ENCODE peak calls at places on chromosomes 13 and 19, in four cellular contexts. L is ovary, U is neural progenitor cell, Q is heart left ventricle. I is an unnamed sample.

GRCh38 chr13:93224545-93224944 is 2.1 kb upstream of the GPC6 start:
- DNase-seq in L (no peak), U (peak), Q (no peak), I (no peak)

GRCh38 chr13:113448885-113449692 is 4.2 kb downstream of the ADPRHL1 start:
- DNase-seq in L (peak), U (no peak), Q (peak), I (no peak)

GRCh38 chr13:30900952-30901749 is 4.9 kb upstream of the MEDAG start:
- DNase-seq in L (no peak), U (no peak), Q (no peak), I (no peak)

GRCh38 chr19:39375929-39376328 is 15.0 kb downstream of the PAF1 start:
- DNase-seq in L (no peak), U (no peak), Q (no peak), I (no peak)

GRCh38 chr13:31747271-31747670 is 7.9 kb downstream of the RXFP2 start:
- DNase-seq in L (no peak), U (no peak), Q (no peak), I (no peak)

GRCh38 chr19:40234429-40235237 is 8.1 kb upstream of the CCNP start:
- DNase-seq in L (no peak), U (no peak), Q (no peak), I (no peak)

GRCh38 chr13:24081388-24081787 is 79.1 kb upstream of the SPATA13 start:
- DNase-seq in L (peak), U (no peak), Q (no peak), I (no peak)

GRCh38 chr13:93309886-93310520 is 83.4 kb downstream of the GPC6 start:
- DNase-seq in L (no peak), U (peak), Q (no peak), I (no peak)

GRCh38 chr19:38551450-38551813 is 66.3 kb downstream of the MAP4K1 start:
- DNase-seq in L (no peak), U (no peak), Q (no peak), I (no peak)

GRCh38 chr19:7831452-7831851 is 1.4 kb downstream of the EVI5L start:
- DNase-seq in L (no peak), U (peak), Q (no peak), I (no peak)

GRCh38 chr13:114101325-114101821 is 31.1 kb downstream of the RASA3 start:
- DNase-seq in L (no peak), U (no peak), Q (peak), I (peak)

GRCh38 chr13:36919206-36919832 is 719 bp downstream of the SMAD9 start:
- DNase-seq in L (peak), U (peak), Q (peak), I (peak)

GRCh38 chr13:79679334-79679733 is 198.4 kb downstream of the NDFIP2 start:
- DNase-seq in L (peak), U (peak), Q (peak), I (no peak)

GRCh38 chr19:29751932-29752331 is 36.9 kb upstream of the C19orf12 start:
- DNase-seq in L (no peak), U (no peak), Q (no peak), I (no peak)

GRCh38 chr13:97106323-97106722 is 112.0 kb upstream of the OXGR1 start:
- DNase-seq in L (no peak), U (no peak), Q (no peak), I (no peak)

GRCh38 chr19:18000480-18000980 is 7.4 kb upstream of the ARRDC2 start:
- DNase-seq in L (no peak), U (peak), Q (no peak), I (no peak)

GRCh38 chr13:47499358-47500150 is 501.5 kb downstream of the SUCLA2 start:
- DNase-seq in L (no peak), U (no peak), Q (no peak), I (no peak)

GRCh38 chr13:30725331-30726085 is 9.8 kb upstream of the ALOX5AP start:
- DNase-seq in L (no peak), U (no peak), Q (no peak), I (peak)

GRCh38 chr19:47711652-47712239 is 1.5 kb upstream of the EHD2 start:
- DNase-seq in L (no peak), U (no peak), Q (no peak), I (no peak)

GRCh38 chr19:39166571-39167391 is 30.0 kb upstream of the NCCRP1 start:
- DNase-seq in L (peak), U (peak), Q (peak), I (peak)

GRCh38 chr13:35143123-35143522 is 201.1 kb downstream of the NBEA start:
- DNase-seq in L (no peak), U (no peak), Q (no peak), I (no peak)

GRCh38 chr19:15194938-15195337 is 5.9 kb downstream of the NOTCH3 start:
- DNase-seq in L (no peak), U (no peak), Q (peak), I (no peak)

GRCh38 chr13:90700340-90700739 is 647.1 kb upstream of the MIR17HG start:
- DNase-seq in L (no peak), U (no peak), Q (no peak), I (no peak)

GRCh38 chr19:8877854-8878705 is 45.9 kb downstream of the MBD3L1 start:
- DNase-seq in L (no peak), U (peak), Q (no peak), I (no peak)

GRCh38 chr13:36712785-36713184 is 39.0 kb downstream of the SERTM1 start:
- DNase-seq in L (no peak), U (no peak), Q (no peak), I (no peak)

GRCh38 chr19:38265213-38265861 is 964 bp downstream of the SPINT2 start:
- DNase-seq in L (no peak), U (no peak), Q (no peak), I (no peak)

GRCh38 chr13:77810430-77810829 is 108.2 kb downstream of the EDNRB start:
- DNase-seq in L (no peak), U (no peak), Q (no peak), I (no peak)

GRCh38 chr13:64928704-64929499 is 2301.2 kb downstream of the PCDH9 start:
- DNase-seq in L (no peak), U (no peak), Q (no peak), I (no peak)

GRCh38 chr13:52158629-52159158 is 703 bp downstream of the NEK3 start:
- DNase-seq in L (peak), U (no peak), Q (peak), I (no peak)

DNA sequence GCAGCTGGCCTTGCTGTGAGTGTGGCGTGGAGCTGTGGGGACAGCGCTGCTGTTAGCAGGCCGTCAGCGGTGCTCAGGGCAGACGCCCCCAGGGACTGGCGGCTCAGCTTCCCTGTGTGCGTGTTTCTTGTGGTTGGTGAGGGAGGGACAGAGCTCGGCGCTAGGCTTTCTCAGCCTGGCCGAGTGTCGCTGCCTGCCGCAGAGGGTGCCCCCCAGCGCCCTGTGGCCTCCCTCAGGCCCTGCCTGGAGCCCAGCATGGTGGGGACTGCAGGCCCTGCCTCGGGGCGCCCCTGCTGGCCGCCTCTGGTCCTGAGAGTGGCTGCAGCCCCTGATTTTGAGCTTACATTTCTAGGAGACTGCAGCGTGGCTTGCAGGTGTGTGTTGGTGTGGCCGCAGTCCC is 35.5 kb downstream of the DOT1L start:
- DNase-seq in L (no peak), U (peak), Q (no peak), I (no peak)
- TF ChIP-seq CTCF in L (no peak), U (peak), Q (peak), I (no peak)

GRCh38 chr19:50549059-50549926 is 18.9 kb downstream of the LRRC4B start:
- DNase-seq in L (no peak), U (no peak), Q (no peak), I (no peak)

GRCh38 chr19:50550594-50550966 is 17.7 kb downstream of the LRRC4B start:
- DNase-seq in L (no peak), U (no peak), Q (no peak), I (no peak)

GRCh38 chr19:50548191-50549058 is 19.8 kb downstream of the LRRC4B start:
- DNase-seq in L (no peak), U (no peak), Q (no peak), I (no peak)

GRCh38 chr19:50551034-50551712 is 17.1 kb downstream of the LRRC4B start:
- DNase-seq in L (no peak), U (peak), Q (no peak), I (no peak)

DNA sequence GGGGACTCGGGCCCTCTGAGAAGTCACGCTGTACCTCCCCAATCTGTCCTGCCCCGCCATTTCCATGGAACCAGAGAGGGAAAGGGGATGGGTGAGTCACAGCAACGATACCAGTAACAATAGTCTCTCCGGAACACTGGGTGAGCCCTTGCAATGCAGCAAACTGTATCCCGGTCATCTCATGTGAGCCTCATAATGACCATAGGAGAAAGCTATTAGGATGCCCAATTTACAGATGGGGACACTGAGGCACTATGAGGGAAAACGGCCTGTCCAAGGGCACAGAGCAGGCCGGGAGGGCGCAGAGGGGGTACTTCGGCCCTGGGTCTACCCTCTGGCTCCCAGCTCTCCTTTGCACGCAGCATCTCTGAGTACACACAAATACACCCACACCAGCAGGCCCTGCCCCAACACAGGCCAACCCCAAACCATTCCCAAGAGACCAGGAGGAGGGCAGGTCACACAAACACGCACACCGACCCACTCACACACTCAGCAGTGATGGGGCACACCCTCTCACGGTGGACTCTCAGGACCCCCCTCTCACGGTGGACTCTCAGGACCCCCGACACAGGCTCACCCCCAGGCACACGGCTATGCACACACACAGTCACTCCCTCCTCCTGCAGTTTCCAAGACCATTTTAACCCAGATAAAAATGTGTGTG is 18.2 kb downstream of the LRRC4B start:
- DNase-seq in L (no peak), U (no peak), Q (no peak), I (no peak)
- H3K4me3 ChIP-seq in L (no peak), U (no peak), Q (no peak), I (no peak)

DNA sequence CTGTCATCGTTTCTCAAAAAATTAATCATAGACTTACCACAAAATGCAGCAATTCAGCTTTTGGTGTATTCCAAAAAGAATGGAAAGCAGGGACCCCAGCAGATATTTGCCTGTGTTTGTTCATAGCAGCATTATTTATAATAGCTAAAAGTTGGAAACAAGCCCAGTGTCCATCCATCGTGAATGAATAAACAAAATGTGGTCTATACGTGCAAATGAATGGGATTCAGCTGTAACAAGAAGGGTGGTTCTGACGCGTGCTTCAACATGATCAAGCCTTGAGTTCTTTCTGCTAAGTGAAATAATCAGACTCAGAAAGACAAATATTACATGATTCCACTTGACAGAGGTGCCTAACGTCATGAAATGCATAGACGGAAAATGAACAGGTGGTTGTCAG is 36.4 kb downstream of the PSG11 start:
- DNase-seq in L (no peak), U (no peak), Q (no peak), I (no peak)
- TF ChIP-seq CTCF in L (no peak), U (no peak), Q (no peak), I (no peak)

GRCh38 chr19:35040474-35040825 is 1.1 kb upstream of the HPN start:
- DNase-seq in L (no peak), U (no peak), Q (no peak), I (no peak)
- H3K4me3 ChIP-seq in L (no peak), U (no peak), Q (peak), I (peak)

GRCh38 chr19:19406878-19407639 is 1.6 kb downstream of the GATAD2A start:
- DNase-seq in L (no peak), U (peak), Q (no peak), I (peak)

GRCh38 chr19:19409235-19410030 is 4.0 kb downstream of the GATAD2A start:
- DNase-seq in L (no peak), U (peak), Q (no peak), I (no peak)

GRCh38 chr19:19405919-19406877 is 723 bp downstream of the GATAD2A start:
- DNase-seq in L (peak), U (peak), Q (peak), I (peak)

GRCh38 chr19:19407640-19407933 is 2.1 kb downstream of the GATAD2A start:
- DNase-seq in L (no peak), U (peak), Q (no peak), I (no peak)

GRCh38 chr19:19410553-19411550 is 5.4 kb downstream of the GATAD2A start:
- DNase-seq in L (no peak), U (no peak), Q (no peak), I (no peak)
- TF ChIP-seq CTCF in L (no peak), U (no peak), Q (no peak), I (no peak)

GRCh38 chr19:35720163-35720524 is 2.3 kb downstream of the KMT2B start:
- DNase-seq in L (no peak), U (no peak), Q (no peak), I (no peak)

GRCh38 chr19:35720648-35721047 is 2.8 kb downstream of the KMT2B start:
- DNase-seq in L (no peak), U (no peak), Q (no peak), I (peak)

GRCh38 chr19:35717665-35718344 is at the start of gene KMT2B:
- DNase-seq in L (peak), U (peak), Q (no peak), I (no peak)

GRCh38 chr19:35718345-35719041 is 690 bp downstream of the KMT2B start:
- DNase-seq in L (no peak), U (no peak), Q (peak), I (peak)

GRCh38 chr19:35719402-35720162 is 1.8 kb downstream of the KMT2B start:
- DNase-seq in L (no peak), U (no peak), Q (no peak), I (peak)
- H3K4me3 ChIP-seq in L (no peak), U (peak), Q (peak), I (peak)

GRCh38 chr13:33659894-33660293 is 158.1 kb upstream of the RFC3 start:
- DNase-seq in L (no peak), U (no peak), Q (no peak), I (no peak)
- TF ChIP-seq CTCF in L (no peak), U (no peak), Q (no peak), I (no peak)

GRCh38 chr19:35078807-35079206 is 36.8 kb upstream of the FXYD3 start:
- DNase-seq in L (no peak), U (no peak), Q (no peak), I (no peak)

GRCh38 chr19:35081201-35081600 is 34.4 kb upstream of the FXYD3 start:
- DNase-seq in L (no peak), U (no peak), Q (no peak), I (peak)

GRCh38 chr19:35077411-35078223 is 36.1 kb downstream of the HPN start:
- DNase-seq in L (no peak), U (no peak), Q (no peak), I (no peak)

GRCh38 chr19:35080613-35081170 is 34.9 kb upstream of the FXYD3 start:
- DNase-seq in L (no peak), U (no peak), Q (no peak), I (peak)

GRCh38 chr19:35079826-35080225 is 35.8 kb upstream of the FXYD3 start:
- DNase-seq in L (no peak), U (no peak), Q (no peak), I (no peak)
- H3K4me3 ChIP-seq in L (no peak), U (no peak), Q (no peak), I (no peak)

GRCh38 chr13:58324130-58324529 is 692.6 kb downstream of the PCDH17 start:
- DNase-seq in L (no peak), U (no peak), Q (no peak), I (no peak)
- TF ChIP-seq CTCF in L (no peak), U (no peak), Q (no peak), I (peak)

GRCh38 chr13:50387124-50387581 is 371.9 kb downstream of the KCNRG start:
- DNase-seq in L (peak), U (peak), Q (peak), I (peak)

GRCh38 chr13:50389726-50390125 is 374.5 kb downstream of the KCNRG start:
- DNase-seq in L (no peak), U (no peak), Q (no peak), I (no peak)

GRCh38 chr13:50384724-50385123 is 369.5 kb downstream of the KCNRG start:
- DNase-seq in L (no peak), U (no peak), Q (no peak), I (no peak)

GRCh38 chr13:50388481-50388880 is 373.2 kb downstream of the KCNRG start:
- DNase-seq in L (no peak), U (no peak), Q (no peak), I (no peak)

DNA sequence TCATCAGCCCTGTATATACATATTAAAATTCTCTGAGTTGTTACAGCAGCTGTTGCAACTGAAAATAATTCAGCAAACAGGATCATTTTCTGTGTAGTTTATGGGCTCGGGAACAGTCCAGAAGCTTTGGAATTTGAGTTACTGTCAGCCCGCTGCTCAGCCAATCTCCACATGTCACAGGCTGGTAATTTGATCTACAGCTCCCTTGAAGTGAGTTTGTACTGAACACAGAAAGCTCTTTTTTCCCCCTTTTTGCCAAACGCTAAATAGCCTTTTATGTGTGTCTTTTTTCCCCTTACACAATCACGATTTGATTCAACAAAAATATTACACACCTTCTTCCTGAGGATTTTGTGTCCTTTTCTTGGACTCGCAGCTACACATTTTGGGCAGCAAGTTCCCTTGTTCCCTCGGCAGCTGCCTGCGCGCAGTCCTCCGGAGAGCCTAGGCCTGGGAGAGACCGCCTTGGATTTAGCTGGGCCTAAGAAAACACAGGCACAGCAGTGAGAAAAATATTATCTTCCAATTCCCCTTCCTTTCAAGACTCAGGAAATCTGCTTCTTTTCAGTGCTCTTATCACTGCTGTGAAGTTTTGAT is 371.4 kb downstream of the KCNRG start:
- DNase-seq in L (no peak), U (peak), Q (peak), I (no peak)
- H3K4me3 ChIP-seq in L (no peak), U (peak), Q (peak), I (peak)